ENCODE peak calls at places on chromosomes 16 and 17, in seven cellular contexts. I is HEK293T; Z is left ventricle myocardium superior; W is HTR-8/SVneo; Q is HFF-Myc; K is activated CD4-positive, alpha-beta T cell treated with anti-CD3 and anti-CD28 coated beads, Interleukin-2, amount 50 U/mL, for 1 hour; E is foreskin keratinocyte. A is an unnamed sample.

GRCh38 chr17:62754696-62755095 is 53.4 kb downstream of the MARCHF10 start:
- DNase-seq in Q (no peak), Z (no peak), K (no peak), I (no peak), W (no peak), E (no peak), A (no peak)

GRCh38 chr17:81412490-81413093 is 17.3 kb downstream of the BAHCC1 start:
- DNase-seq in K (peak), W (no peak), Z (peak), Q (no peak), E (peak), I (no peak), A (peak)

GRCh38 chr17:81409190-81409935 is 14.1 kb downstream of the BAHCC1 start:
- DNase-seq in E (no peak), I (no peak), Q (no peak), K (no peak), W (no peak), Z (no peak), A (no peak)

GRCh38 chr17:16973760-16974540 is 2.0 kb upstream of the TNFRSF13B start:
- DNase-seq in Q (no peak), I (no peak), W (no peak), Z (no peak), K (no peak), E (no peak), A (no peak)

GRCh38 chr17:79388556-79389295 is 222.1 kb downstream of the RBFOX3 start:
- DNase-seq in Z (peak), K (no peak), I (peak), W (peak), Q (no peak), E (peak), A (peak)

GRCh38 chr17:80146121-80147034 is 550 bp downstream of the EIF4A3 start:
- DNase-seq in Z (no peak), K (no peak), E (no peak), W (no peak), Q (no peak), I (no peak), A (no peak)

GRCh38 chr16:66190411-66190810 is 176.1 kb upstream of the CDH5 start:
- DNase-seq in W (no peak), Z (no peak), I (no peak), Q (no peak), K (no peak), E (no peak), A (no peak)

GRCh38 chr17:49580981-49581644 is 5.4 kb downstream of the NXPH3 start:
- DNase-seq in E (no peak), Q (no peak), Z (no peak), K (no peak), W (no peak), I (no peak), A (no peak)

GRCh38 chr16:77951788-77952187 is 70.6 kb upstream of the CLEC3A start:
- DNase-seq in Z (no peak), Q (no peak), I (peak), W (no peak), E (peak), K (no peak), A (no peak)

GRCh38 chr17:75343007-75343406 is 53.8 kb upstream of the SLC25A19 start:
- DNase-seq in E (no peak), Z (no peak), Q (no peak), I (no peak), K (no peak), W (no peak), A (no peak)

GRCh38 chr16:87706278-87707000 is 59.3 kb downstream of the KLHDC4 start:
- DNase-seq in I (no peak), W (no peak), Q (no peak), E (no peak), K (no peak), Z (no peak), A (no peak)